ENCODE peak calls at places on chromosomes 6 and 20, in ten cellular contexts. One of them, this sample, is unnamed. For H3K4me1, the result is how much of the 10 kb centered on the place peaks cover.

GRCh38 chr6:158648682-158649131 is 1.1 kb upstream of the SYTL3 start:
- DNase-seq in right lobe of liver: peak
- DNase-seq in fibroblast of lung: peak
- DNase-seq in SJSA1: no peak
- DNase-seq in ascending aorta: no peak
- DNase-seq in A549: no peak
- DNase-seq in psoas muscle: no peak
- DNase-seq in lower lobe of right lung: no peak
- DNase-seq in neuronal stem cell: no peak
- DNase-seq in uterus: no peak
- DNase-seq in this sample: no peak

GRCh38 chr20:47220161-47220582 is 136.3 kb downstream of the ZMYND8 start:
- DNase-seq in fibroblast of lung: no peak
- DNase-seq in right lobe of liver: no peak
- DNase-seq in SJSA1: peak
- DNase-seq in lower lobe of right lung: no peak
- DNase-seq in ascending aorta: no peak
- DNase-seq in neuronal stem cell: peak
- DNase-seq in A549: peak
- DNase-seq in psoas muscle: peak
- DNase-seq in uterus: no peak
- DNase-seq in this sample: peak

GRCh38 chr6:98576811-98577210 is 257.6 kb upstream of the POU3F2 start:
- DNase-seq in SJSA1: no peak
- DNase-seq in psoas muscle: no peak
- DNase-seq in right lobe of liver: no peak
- DNase-seq in neuronal stem cell: no peak
- DNase-seq in uterus: no peak
- DNase-seq in fibroblast of lung: peak
- DNase-seq in lower lobe of right lung: no peak
- DNase-seq in A549: no peak
- DNase-seq in ascending aorta: no peak
- DNase-seq in this sample: no peak

GRCh38 chr6:159169557-159170332 is 545 bp downstream of the FNDC1 start:
- DNase-seq in SJSA1: peak
- DNase-seq in psoas muscle: no peak
- DNase-seq in neuronal stem cell: peak
- DNase-seq in uterus: peak
- DNase-seq in right lobe of liver: no peak
- DNase-seq in A549: peak
- DNase-seq in ascending aorta: no peak
- DNase-seq in lower lobe of right lung: peak
- DNase-seq in fibroblast of lung: peak
- DNase-seq in this sample: peak

GRCh38 chr6:52541135-52541534 is 35.7 kb downstream of the TRAM2 start:
- DNase-seq in fibroblast of lung: no peak
- DNase-seq in ascending aorta: no peak
- DNase-seq in psoas muscle: no peak
- DNase-seq in A549: no peak
- DNase-seq in right lobe of liver: no peak
- DNase-seq in neuronal stem cell: no peak
- DNase-seq in uterus: no peak
- DNase-seq in lower lobe of right lung: no peak
- DNase-seq in SJSA1: no peak
- DNase-seq in this sample: no peak

GRCh38 chr20:31390490-31390889 is at the start of gene DEFB119:
- DNase-seq in fibroblast of lung: no peak
- DNase-seq in SJSA1: no peak
- DNase-seq in ascending aorta: no peak
- DNase-seq in neuronal stem cell: no peak
- DNase-seq in lower lobe of right lung: no peak
- DNase-seq in right lobe of liver: no peak
- DNase-seq in A549: no peak
- DNase-seq in uterus: no peak
- DNase-seq in psoas muscle: no peak
- DNase-seq in this sample: no peak

GRCh38 chr6:168765710-168766109 is 324.7 kb downstream of the SMOC2 start:
- DNase-seq in fibroblast of lung: no peak
- DNase-seq in ascending aorta: no peak
- DNase-seq in psoas muscle: no peak
- DNase-seq in SJSA1: no peak
- DNase-seq in uterus: no peak
- DNase-seq in neuronal stem cell: no peak
- DNase-seq in right lobe of liver: no peak
- DNase-seq in lower lobe of right lung: no peak
- DNase-seq in A549: no peak
- DNase-seq in this sample: no peak

GRCh38 chr6:74656442-74656841 is 549.4 kb downstream of the COL12A1 start:
- DNase-seq in psoas muscle: no peak
- DNase-seq in fibroblast of lung: no peak
- DNase-seq in uterus: no peak
- DNase-seq in neuronal stem cell: no peak
- DNase-seq in SJSA1: no peak
- DNase-seq in right lobe of liver: no peak
- DNase-seq in ascending aorta: no peak
- DNase-seq in A549: no peak
- DNase-seq in lower lobe of right lung: no peak
- DNase-seq in this sample: no peak

GRCh38 chr20:1317545-1318255 is 11.2 kb downstream of the SDCBP2 start:
- DNase-seq in neuronal stem cell: no peak
- DNase-seq in fibroblast of lung: no peak
- DNase-seq in uterus: no peak
- DNase-seq in right lobe of liver: no peak
- DNase-seq in SJSA1: no peak
- DNase-seq in A549: no peak
- DNase-seq in ascending aorta: no peak
- DNase-seq in lower lobe of right lung: no peak
- DNase-seq in psoas muscle: no peak
- DNase-seq in this sample: no peak

GRCh38 chr6:83247471-83247870 is 54.3 kb downstream of the RWDD2A start:
- DNase-seq in SJSA1: no peak
- DNase-seq in ascending aorta: no peak
- DNase-seq in psoas muscle: no peak
- DNase-seq in lower lobe of right lung: no peak
- DNase-seq in right lobe of liver: no peak
- DNase-seq in uterus: no peak
- DNase-seq in A549: no peak
- DNase-seq in fibroblast of lung: no peak
- DNase-seq in neuronal stem cell: no peak
- DNase-seq in this sample: no peak

GRCh38 chr6:105077592-105078463 is 102.0 kb downstream of the POPDC3 start:
- DNase-seq in uterus: no peak
- DNase-seq in fibroblast of lung: peak
- DNase-seq in psoas muscle: no peak
- DNase-seq in SJSA1: no peak
- DNase-seq in ascending aorta: no peak
- DNase-seq in lower lobe of right lung: no peak
- DNase-seq in right lobe of liver: no peak
- DNase-seq in neuronal stem cell: peak
- DNase-seq in A549: peak
- DNase-seq in this sample: no peak

GRCh38 chr6:106724848-106725247 is 95.5 kb downstream of the QRSL1 start:
- DNase-seq in lower lobe of right lung: no peak
- DNase-seq in ascending aorta: no peak
- DNase-seq in uterus: no peak
- DNase-seq in neuronal stem cell: no peak
- DNase-seq in A549: peak
- DNase-seq in fibroblast of lung: no peak
- DNase-seq in SJSA1: no peak
- DNase-seq in right lobe of liver: peak
- DNase-seq in psoas muscle: no peak
- DNase-seq in this sample: no peak

GRCh38 chr6:168525926-168526630 is 85.1 kb downstream of the SMOC2 start:
- DNase-seq in ascending aorta: no peak
- DNase-seq in neuronal stem cell: no peak
- DNase-seq in lower lobe of right lung: no peak
- DNase-seq in SJSA1: no peak
- DNase-seq in psoas muscle: no peak
- DNase-seq in fibroblast of lung: no peak
- DNase-seq in uterus: no peak
- DNase-seq in A549: no peak
- DNase-seq in right lobe of liver: no peak
- DNase-seq in this sample: no peak

GRCh38 chr6:3592371-3592941 is 135.6 kb upstream of the SLC22A23 start:
- DNase-seq in A549: peak
- DNase-seq in psoas muscle: no peak
- DNase-seq in ascending aorta: no peak
- DNase-seq in SJSA1: no peak
- DNase-seq in fibroblast of lung: peak
- DNase-seq in uterus: no peak
- DNase-seq in lower lobe of right lung: no peak
- DNase-seq in neuronal stem cell: no peak
- DNase-seq in right lobe of liver: no peak
- DNase-seq in this sample: no peak

DNA sequence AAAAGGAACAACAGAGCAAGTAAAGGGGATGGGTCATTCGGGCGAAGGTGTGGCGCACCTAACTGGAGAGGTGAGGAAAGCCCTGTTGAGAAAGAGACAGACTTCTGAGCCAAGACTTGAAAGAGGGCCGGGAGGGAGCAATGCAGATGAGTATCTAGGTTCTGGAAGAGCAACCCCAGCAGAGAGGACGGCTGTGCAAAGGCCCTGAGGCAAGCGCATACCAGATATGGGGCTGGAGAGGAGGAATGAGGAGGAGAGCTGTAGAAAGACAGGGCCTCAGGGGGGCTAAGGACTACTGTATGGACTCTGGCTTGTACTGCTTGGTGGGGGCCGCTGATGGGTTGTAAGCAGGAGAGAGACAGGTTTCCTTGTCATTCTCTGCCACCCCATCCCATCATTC is 21.9 kb downstream of the TRERF1 start:
- DNase-seq in lower lobe of right lung: no peak
- DNase-seq in right lobe of liver: no peak
- DNase-seq in neuronal stem cell: no peak
- DNase-seq in uterus: no peak
- DNase-seq in A549: no peak
- DNase-seq in fibroblast of lung: no peak
- DNase-seq in SJSA1: no peak
- DNase-seq in psoas muscle: no peak
- DNase-seq in ascending aorta: no peak
- DNase-seq in this sample: no peak
- H3K4me1 ChIP-seq in lower lobe of right lung: under half
- H3K4me1 ChIP-seq in right lobe of liver: under half
- H3K4me1 ChIP-seq in neuronal stem cell: under half
- H3K4me1 ChIP-seq in uterus: under half
- H3K4me1 ChIP-seq in A549: under half
- H3K4me1 ChIP-seq in fibroblast of lung: under half
- H3K4me1 ChIP-seq in SJSA1: under half
- H3K4me1 ChIP-seq in psoas muscle: under half
- H3K4me1 ChIP-seq in ascending aorta: under half
- H3K4me1 ChIP-seq in this sample: under half

DNA sequence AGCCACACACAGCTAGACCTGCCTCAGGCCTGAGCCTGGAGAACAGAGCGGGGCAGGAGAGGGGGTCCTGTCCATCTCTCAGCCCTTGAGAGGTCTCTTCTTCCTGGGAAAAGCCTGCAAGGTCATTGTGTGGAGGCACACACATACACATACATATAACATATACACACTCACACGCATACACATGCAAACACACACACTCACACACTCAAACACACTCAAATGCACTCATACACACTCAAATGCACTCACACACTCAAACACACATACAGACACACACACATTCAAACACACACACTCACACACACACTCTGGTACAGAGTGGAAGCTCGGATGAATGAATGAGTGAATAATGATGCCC is 515 bp downstream of the TLDC2 start:
- DNase-seq in A549: no peak
- DNase-seq in right lobe of liver: no peak
- DNase-seq in neuronal stem cell: no peak
- DNase-seq in uterus: no peak
- DNase-seq in lower lobe of right lung: peak
- DNase-seq in SJSA1: no peak
- DNase-seq in ascending aorta: no peak
- DNase-seq in fibroblast of lung: no peak
- DNase-seq in psoas muscle: no peak
- DNase-seq in this sample: no peak
- H3K4me1 ChIP-seq in A549: under half
- H3K4me1 ChIP-seq in right lobe of liver: under half
- H3K4me1 ChIP-seq in neuronal stem cell: under half
- H3K4me1 ChIP-seq in uterus: under half
- H3K4me1 ChIP-seq in lower lobe of right lung: under half
- H3K4me1 ChIP-seq in SJSA1: under half
- H3K4me1 ChIP-seq in ascending aorta: under half
- H3K4me1 ChIP-seq in fibroblast of lung: under half
- H3K4me1 ChIP-seq in psoas muscle: under half
- H3K4me1 ChIP-seq in this sample: under half

GRCh38 chr6:113631616-113632015 is 225.5 kb upstream of the MARCKS start:
- DNase-seq in fibroblast of lung: peak
- DNase-seq in ascending aorta: no peak
- DNase-seq in uterus: no peak
- DNase-seq in right lobe of liver: no peak
- DNase-seq in lower lobe of right lung: no peak
- DNase-seq in neuronal stem cell: no peak
- DNase-seq in A549: no peak
- DNase-seq in psoas muscle: no peak
- DNase-seq in SJSA1: no peak
- DNase-seq in this sample: no peak
- H3K4me1 ChIP-seq in fibroblast of lung: under half
- H3K4me1 ChIP-seq in ascending aorta: under half
- H3K4me1 ChIP-seq in uterus: under half
- H3K4me1 ChIP-seq in right lobe of liver: under half
- H3K4me1 ChIP-seq in lower lobe of right lung: half or more
- H3K4me1 ChIP-seq in neuronal stem cell: under half
- H3K4me1 ChIP-seq in A549: half or more
- H3K4me1 ChIP-seq in psoas muscle: under half
- H3K4me1 ChIP-seq in SJSA1: half or more
- H3K4me1 ChIP-seq in this sample: under half

DNA sequence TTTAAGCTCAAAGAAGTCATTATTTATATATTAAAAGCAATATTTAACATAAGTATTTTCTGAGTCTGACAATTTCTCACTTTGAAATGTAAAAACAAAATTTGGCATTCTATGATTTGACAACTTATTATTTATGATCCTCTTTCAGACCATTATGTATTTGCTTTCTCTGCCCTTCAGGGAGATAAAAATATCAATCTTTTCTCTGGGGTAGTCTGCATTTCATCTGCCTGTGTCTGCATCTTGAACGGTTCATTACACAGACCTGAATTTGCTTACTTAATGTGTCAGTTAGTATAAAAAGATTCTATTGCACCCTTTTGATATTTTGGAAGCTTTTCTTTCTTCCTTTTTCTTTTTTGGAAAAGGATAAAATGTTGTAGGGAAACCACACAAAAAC is 354.0 kb upstream of the RGS17 start:
- DNase-seq in uterus: no peak
- DNase-seq in ascending aorta: no peak
- DNase-seq in A549: no peak
- DNase-seq in lower lobe of right lung: no peak
- DNase-seq in psoas muscle: no peak
- DNase-seq in fibroblast of lung: no peak
- DNase-seq in SJSA1: no peak
- DNase-seq in neuronal stem cell: no peak
- DNase-seq in right lobe of liver: no peak
- DNase-seq in this sample: peak
- H3K4me1 ChIP-seq in uterus: under half
- H3K4me1 ChIP-seq in ascending aorta: under half
- H3K4me1 ChIP-seq in A549: under half
- H3K4me1 ChIP-seq in lower lobe of right lung: under half
- H3K4me1 ChIP-seq in psoas muscle: under half
- H3K4me1 ChIP-seq in fibroblast of lung: under half
- H3K4me1 ChIP-seq in SJSA1: under half
- H3K4me1 ChIP-seq in neuronal stem cell: under half
- H3K4me1 ChIP-seq in right lobe of liver: under half
- H3K4me1 ChIP-seq in this sample: under half

This sample was measured in BE2C.